ENCODE peak calls at places on chromosomes 4 and X, in four cellular contexts. P is A673, T is cardiac fibroblast, K is transverse colon. G is an unnamed sample.
A peak's percentile ranks its signal among the peaks of the same experiment; 100 is the strongest.

GRCh38 chr4:8582941-8583654 is 2.9 kb downstream of the GPR78 start:
- DNase-seq in T (no peak), P (no peak), K (no peak), G (no peak)

GRCh38 chr4:76003015-76003414 is 4.3 kb downstream of the CXCL9 start:
- DNase-seq in K (no peak), P (no peak), T (no peak), G (no peak)

GRCh38 chr4:121599049-121599448 is 97.7 kb downstream of the ANXA5 start:
- DNase-seq in K (no peak), T (no peak), P (no peak), G (no peak)

GRCh38 chrX:77617206-77617605 is 168.8 kb downstream of the ATRX start:
- DNase-seq in K (no peak), T (no peak), P (no peak), G (no peak)

GRCh38 chrX:131821945-131822622 is 201.0 kb upstream of the STK26 start:
- DNase-seq in T (no peak), K (peak; percentile 84), P (peak; percentile 80), G (peak; percentile 95)

GRCh38 chr4:90317785-90318184 is 190.6 kb downstream of the CCSER1 start:
- DNase-seq in P (peak; percentile 22), T (peak; percentile 93), K (no peak), G (peak; percentile 93)

GRCh38 chr4:17448689-17449088 is 63.2 kb downstream of the QDPR start:
- DNase-seq in T (peak; percentile 72), P (no peak), K (no peak), G (peak; percentile 84)

GRCh38 chrX:46903458-46904242 is 8.6 kb upstream of the JADE3 start:
- DNase-seq in T (peak; percentile 77), K (peak; percentile 81), P (peak; percentile 92), G (peak; percentile 66)

GRCh38 chr4:26227827-26228226 is 93.0 kb upstream of the RBPJ start:
- DNase-seq in K (no peak), P (no peak), T (no peak), G (no peak)

GRCh38 chr4:128636906-128637305 is 172.6 kb upstream of the JADE1 start:
- DNase-seq in K (no peak), T (no peak), P (no peak), G (no peak)

GRCh38 chr4:187744911-187745310 is 250.7 kb upstream of the ZFP42 start:
- DNase-seq in T (no peak), K (no peak), P (no peak), G (no peak)
- TF ChIP-seq CTCF in T (no peak), K (no peak), P (no peak), G (no peak)

GRCh38 chrX:54473993-54474859 is 21.8 kb downstream of the FGD1 start:
- DNase-seq in P (no peak), T (no peak), K (no peak), G (no peak)
- H3K4me3 ChIP-seq in P (no peak overlapping the region), T (no peak overlapping the region), K (no peak overlapping the region), G (no peak overlapping the region)

GRCh38 chrX:118226060-118226428 is 109.4 kb upstream of the KLHL13 start:
- DNase-seq in K (no peak), T (peak; percentile 18), P (peak; percentile 57), G (peak; percentile 16)
- TF ChIP-seq CTCF in K (peak; percentile 36), T (peak; percentile 40), P (peak; percentile 61), G (peak; percentile 42)

DNA sequence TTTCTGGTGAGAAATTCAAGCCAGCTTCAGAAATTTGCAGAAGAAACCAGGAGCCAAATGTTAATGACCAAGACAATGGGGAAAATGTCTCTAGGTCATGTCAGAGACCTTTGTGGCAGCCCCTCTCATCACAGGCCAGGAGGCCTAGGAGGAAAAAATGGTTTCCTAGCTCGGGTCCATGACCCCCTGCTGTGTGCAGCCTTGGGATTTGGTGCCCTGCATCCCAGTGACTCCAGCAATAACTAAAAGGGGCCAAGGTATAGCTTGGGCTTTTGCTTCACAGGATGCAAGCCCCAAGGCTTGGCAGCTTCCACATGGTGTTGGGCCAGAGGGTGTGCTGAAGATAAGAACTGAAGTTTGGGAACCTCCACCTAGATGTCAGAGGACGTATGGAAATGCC is 814.7 kb upstream of the SLIT2 start:
- DNase-seq in P (no peak), T (no peak), K (no peak), G (no peak)
- H3K4me3 ChIP-seq in P (no peak overlapping the region), T (no peak overlapping the region), K (no peak overlapping the region), G (no peak overlapping the region)

GRCh38 chr4:175509320-175509719 is 302.7 kb downstream of the GPM6A start:
- DNase-seq in P (peak; percentile 49), T (no peak), K (no peak), G (no peak)
- TF ChIP-seq CTCF in P (peak; percentile 59), T (peak; percentile 19), K (no peak), G (no peak)

DNA sequence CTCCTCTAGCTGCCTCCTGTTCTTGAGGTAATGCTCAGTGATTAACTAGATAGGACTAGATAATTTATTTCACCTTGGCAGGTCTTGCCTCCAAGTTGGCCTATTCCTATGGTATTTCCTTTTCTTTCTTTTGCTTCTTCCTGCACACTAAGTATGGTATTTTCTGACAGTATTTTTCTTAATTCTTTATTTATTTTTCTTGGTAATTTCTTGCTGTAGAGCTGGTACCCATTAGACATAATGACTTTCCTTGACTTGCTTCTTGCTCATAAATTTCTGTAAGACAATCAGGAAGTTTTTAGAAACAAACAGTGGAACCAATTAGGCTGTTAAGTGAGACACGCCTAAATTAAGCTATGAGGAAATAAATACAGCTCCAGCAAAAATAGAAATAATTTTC is 9.5 kb downstream of the RAB9A start:
- DNase-seq in P (peak; percentile 57), T (no peak), K (no peak), G (no peak)
- H3K4me3 ChIP-seq in P (no peak overlapping the region), T (no peak overlapping the region), K (no peak overlapping the region), G (no peak overlapping the region)

GRCh38 chr4:15202481-15202880 is 200.2 kb downstream of the CPEB2 start:
- DNase-seq in P (no peak), K (no peak), T (peak; percentile 14), G (peak; percentile 8)

GRCh38 chr4:15194520-15194919 is 192.2 kb downstream of the CPEB2 start:
- DNase-seq in P (no peak), K (no peak), T (peak; percentile 9), G (no peak)

GRCh38 chr4:15198070-15198727 is 195.9 kb downstream of the CPEB2 start:
- DNase-seq in T (peak; percentile 14), K (no peak), P (no peak), G (peak; percentile 8)

GRCh38 chr4:15201782-15202181 is 199.5 kb downstream of the CPEB2 start:
- DNase-seq in K (no peak), P (no peak), T (no peak), G (no peak)

DNA sequence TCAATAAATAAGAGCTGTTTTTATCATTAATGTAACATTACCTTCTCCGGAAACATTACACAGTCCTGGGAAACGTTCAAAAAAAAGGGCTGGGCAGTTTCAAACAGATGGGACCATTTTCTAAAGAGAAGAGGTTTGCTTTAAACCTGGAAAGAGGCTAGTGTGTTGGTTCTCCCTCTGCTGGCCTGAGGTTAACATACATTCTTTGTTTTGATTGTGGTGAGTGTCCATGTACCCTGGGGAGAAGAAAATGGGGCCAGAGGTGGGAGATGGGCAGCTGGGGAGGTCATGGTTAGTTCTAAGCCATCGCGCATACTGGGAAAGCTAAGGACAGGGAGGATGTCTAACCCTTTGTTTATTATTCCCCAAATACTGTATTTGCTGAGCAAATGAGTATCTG is 194.7 kb downstream of the CPEB2 start:
- DNase-seq in K (no peak), P (peak; percentile 31), T (peak; percentile 57), G (peak; percentile 42)
- TF ChIP-seq CTCF in K (no peak), P (peak; percentile 32), T (peak; percentile 53), G (peak; percentile 46)

DNA sequence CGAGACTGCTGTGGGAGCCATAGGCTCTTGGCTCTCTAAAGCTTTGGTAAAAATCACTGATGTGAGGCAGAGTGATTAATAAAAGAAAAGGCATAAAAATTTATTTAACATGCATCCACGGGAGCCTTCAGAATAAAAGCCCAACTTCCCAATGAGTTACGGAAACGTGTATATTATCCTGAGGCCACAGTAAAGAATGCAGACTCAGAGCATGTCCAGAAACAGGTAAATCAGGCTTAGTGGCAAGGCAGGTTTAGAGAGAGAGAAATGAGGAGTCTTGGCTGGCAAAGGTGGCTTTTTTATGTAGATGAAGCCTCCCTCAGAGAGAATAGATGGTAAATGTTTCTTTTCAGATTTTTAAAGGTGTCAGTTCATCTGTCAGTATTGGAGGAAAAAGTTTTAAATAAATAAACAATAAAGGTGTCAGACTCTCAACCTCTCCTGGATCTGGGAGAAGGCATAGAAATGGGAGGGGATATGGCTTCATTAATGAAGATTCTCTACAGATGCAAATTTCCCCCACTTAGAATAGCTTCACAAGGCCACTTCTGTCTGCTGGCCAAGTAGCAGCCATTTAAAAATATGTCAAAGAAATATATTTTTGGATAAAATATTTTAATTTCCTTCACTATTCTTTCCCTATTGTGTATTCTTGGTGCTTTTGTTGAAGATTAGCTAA is 24.0 kb downstream of the C4orf51 start:
- DNase-seq in P (no peak), T (no peak), K (no peak), G (no peak)
- H3K4me3 ChIP-seq in P (no peak overlapping the region), T (no peak overlapping the region), K (no peak overlapping the region), G (no peak overlapping the region)

DNA sequence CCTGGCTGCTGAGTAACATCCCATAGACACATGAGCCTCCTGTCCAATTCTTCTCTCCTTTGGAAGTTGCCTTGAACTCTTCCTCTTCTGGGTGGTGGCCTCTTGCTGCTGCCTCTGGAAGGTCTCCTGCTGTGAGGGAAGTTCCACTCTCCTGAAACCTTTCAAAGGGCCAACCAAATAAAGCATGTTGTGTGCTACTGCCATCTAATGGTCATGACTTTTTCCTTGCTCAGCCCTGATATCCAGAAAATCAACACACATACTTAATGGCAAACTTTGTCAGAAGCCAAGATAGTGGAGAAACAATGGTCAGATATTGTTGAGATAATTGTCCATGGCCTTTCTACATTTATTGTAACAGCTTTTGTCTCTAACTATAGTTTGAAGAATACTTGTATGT is 19.1 kb upstream of the ZXDA start:
- DNase-seq in K (no peak), P (peak; percentile 67), T (peak; percentile 48), G (peak; percentile 57)
- TF ChIP-seq CTCF in K (peak; percentile 17), P (peak; percentile 66), T (peak; percentile 50), G (peak; percentile 63)

G was measured in fibroblast of the aortic adventitia.